ENCODE peak calls at places on chromosomes 3 and 15, in six cellular contexts. O is uterus, Q is left ventricle myocardium inferior, J is astrocyte, Y is retinal pigment epithelial cell, L is tibial artery. T is an unnamed sample.

GRCh38 chr3:147589016-147589415 is 179.9 kb downstream of the ZIC1 start:
- DNase-seq in O (no peak), Q (no peak), J (peak), Y (no peak), L (no peak), T (no peak)

GRCh38 chr3:192237992-192238608 is 489.2 kb downstream of the FGF12 start:
- DNase-seq in O (no peak), Q (no peak), J (no peak), Y (no peak), L (no peak), T (peak)

GRCh38 chr15:91186892-91187644 is 87.0 kb downstream of the SV2B start:
- DNase-seq in O (no peak), Q (no peak), J (peak), Y (no peak), L (no peak), T (no peak)

GRCh38 chr3:186985713-186986364 is 55.5 kb downstream of the ST6GAL1 start:
- DNase-seq in O (no peak), Q (no peak), J (no peak), Y (no peak), L (no peak), T (peak)

GRCh38 chr3:59654120-59654952 is 604.5 kb upstream of the CFAP20DC start:
- DNase-seq in O (no peak), Q (peak), J (peak), Y (no peak), L (peak), T (no peak)

GRCh38 chr15:51726302-51727073 is 11.0 kb downstream of the LYSMD2 start:
- DNase-seq in O (peak), Q (peak), J (peak), Y (no peak), L (peak), T (peak)

GRCh38 chr3:35088943-35089342 is 550.4 kb upstream of the ARPP21 start:
- DNase-seq in O (no peak), Q (no peak), J (no peak), Y (no peak), L (no peak), T (no peak)

GRCh38 chr15:31517711-31518110 is 191.1 kb downstream of the KLF13 start:
- DNase-seq in O (no peak), Q (no peak), J (no peak), Y (no peak), L (no peak), T (no peak)

GRCh38 chr3:170257145-170257544 is 34.9 kb downstream of the PRKCI start:
- DNase-seq in O (no peak), Q (no peak), J (no peak), Y (no peak), L (no peak), T (no peak)

GRCh38 chr3:170256597-170256996 is 34.4 kb downstream of the PRKCI start:
- DNase-seq in O (no peak), Q (no peak), J (no peak), Y (no peak), L (no peak), T (no peak)

GRCh38 chr3:170258105-170258487 is 35.9 kb downstream of the PRKCI start:
- DNase-seq in O (no peak), Q (no peak), J (peak), Y (no peak), L (no peak), T (no peak)

GRCh38 chr3:170259853-170260386 is 37.7 kb downstream of the PRKCI start:
- DNase-seq in O (no peak), Q (no peak), J (no peak), Y (peak), L (no peak), T (no peak)
- TF ChIP-seq CTCF in O (no peak), Q (no peak), J (no peak), Y (no peak), L (no peak), T (no peak)

GRCh38 chr3:181278468-181279238 is 289.1 kb upstream of the DNAJC19 start:
- DNase-seq in O (no peak), Q (no peak), J (no peak), Y (no peak), L (no peak), T (no peak)
- TF ChIP-seq CTCF in O (no peak), Q (peak), J (peak), Y (peak), L (no peak), T (peak)

GRCh38 chr15:56467626-56468025 is 2.7 kb upstream of the MNS1 start:
- DNase-seq in O (no peak), Q (no peak), J (no peak), Y (no peak), L (no peak), T (no peak)

GRCh38 chr15:56468271-56468912 is 3.5 kb upstream of the MNS1 start:
- DNase-seq in O (no peak), Q (no peak), J (no peak), Y (no peak), L (no peak), T (no peak)

GRCh38 chr15:56469484-56469883 is 4.5 kb upstream of the MNS1 start:
- DNase-seq in O (no peak), Q (no peak), J (no peak), Y (no peak), L (no peak), T (no peak)

GRCh38 chr15:56460947-56461346 is 4.0 kb downstream of the MNS1 start:
- DNase-seq in O (no peak), Q (no peak), J (no peak), Y (no peak), L (no peak), T (no peak)

DNA sequence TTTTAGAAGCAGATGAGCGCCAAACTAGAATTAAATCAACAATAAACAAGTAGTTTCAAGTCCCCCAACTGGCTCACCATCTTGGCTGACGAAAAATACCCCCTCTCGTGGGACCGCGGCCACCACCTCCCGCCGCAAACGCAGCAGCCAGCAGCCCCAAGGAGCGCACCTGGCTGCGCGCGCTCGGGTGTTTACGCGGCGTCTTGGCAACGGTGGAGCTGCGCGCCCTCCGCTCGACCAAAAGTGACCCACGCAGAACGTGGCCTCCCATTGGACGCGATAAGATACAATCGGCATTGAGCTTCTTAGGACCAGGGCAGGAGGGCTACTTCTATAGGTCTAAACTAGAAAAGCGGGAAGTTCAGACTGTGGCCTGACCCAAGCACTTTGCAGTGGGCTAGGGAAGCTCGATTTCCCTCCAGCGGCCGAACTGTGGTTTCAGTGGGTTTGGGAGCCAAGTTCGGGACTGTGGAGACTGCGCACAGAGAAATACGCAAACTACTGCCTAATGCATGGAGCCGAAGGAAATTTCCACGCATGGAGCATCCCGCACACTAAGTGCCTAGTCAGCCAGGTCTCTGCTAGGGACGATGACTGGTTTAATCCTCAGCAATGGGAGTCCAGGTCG is at the start of gene MNS1:
- DNase-seq in O (peak), Q (peak), J (peak), Y (peak), L (peak), T (peak)
- TF ChIP-seq CTCF in O (no peak), Q (no peak), J (no peak), Y (no peak), L (no peak), T (no peak)

GRCh38 chr3:181561605-181562031 is 150.1 kb upstream of the SOX2 start:
- DNase-seq in O (no peak), Q (no peak), J (no peak), Y (no peak), L (no peak), T (no peak)

GRCh38 chr3:181561130-181561529 is 150.6 kb upstream of the SOX2 start:
- DNase-seq in O (no peak), Q (no peak), J (no peak), Y (no peak), L (no peak), T (no peak)

GRCh38 chr3:181565416-181565815 is 146.3 kb upstream of the SOX2 start:
- DNase-seq in O (no peak), Q (no peak), J (no peak), Y (no peak), L (no peak), T (no peak)

GRCh38 chr3:181567446-181568075 is 144.2 kb upstream of the SOX2 start:
- DNase-seq in O (no peak), Q (no peak), J (peak), Y (no peak), L (no peak), T (no peak)

DNA sequence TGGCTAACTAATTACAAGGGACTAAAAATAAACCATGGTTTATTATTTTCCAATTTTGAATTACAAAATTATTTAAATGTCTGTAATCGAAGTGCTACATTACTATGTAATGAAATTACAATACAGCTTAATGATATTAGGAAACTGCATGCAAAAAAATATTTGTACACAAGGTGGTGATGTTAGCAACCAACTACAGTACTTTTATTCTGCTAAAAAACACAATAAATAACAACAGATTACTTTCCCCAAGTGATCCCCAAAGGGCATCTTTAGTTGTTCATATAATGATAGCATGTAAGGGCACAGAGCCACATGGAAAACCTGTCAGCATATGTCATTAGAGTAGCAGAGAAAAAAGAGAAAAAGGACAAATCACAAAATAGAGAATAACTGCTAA is 147.5 kb upstream of the SOX2 start:
- DNase-seq in O (no peak), Q (no peak), J (no peak), Y (no peak), L (no peak), T (no peak)
- TF ChIP-seq CTCF in O (no peak), Q (no peak), J (peak), Y (no peak), L (no peak), T (no peak)

DNA sequence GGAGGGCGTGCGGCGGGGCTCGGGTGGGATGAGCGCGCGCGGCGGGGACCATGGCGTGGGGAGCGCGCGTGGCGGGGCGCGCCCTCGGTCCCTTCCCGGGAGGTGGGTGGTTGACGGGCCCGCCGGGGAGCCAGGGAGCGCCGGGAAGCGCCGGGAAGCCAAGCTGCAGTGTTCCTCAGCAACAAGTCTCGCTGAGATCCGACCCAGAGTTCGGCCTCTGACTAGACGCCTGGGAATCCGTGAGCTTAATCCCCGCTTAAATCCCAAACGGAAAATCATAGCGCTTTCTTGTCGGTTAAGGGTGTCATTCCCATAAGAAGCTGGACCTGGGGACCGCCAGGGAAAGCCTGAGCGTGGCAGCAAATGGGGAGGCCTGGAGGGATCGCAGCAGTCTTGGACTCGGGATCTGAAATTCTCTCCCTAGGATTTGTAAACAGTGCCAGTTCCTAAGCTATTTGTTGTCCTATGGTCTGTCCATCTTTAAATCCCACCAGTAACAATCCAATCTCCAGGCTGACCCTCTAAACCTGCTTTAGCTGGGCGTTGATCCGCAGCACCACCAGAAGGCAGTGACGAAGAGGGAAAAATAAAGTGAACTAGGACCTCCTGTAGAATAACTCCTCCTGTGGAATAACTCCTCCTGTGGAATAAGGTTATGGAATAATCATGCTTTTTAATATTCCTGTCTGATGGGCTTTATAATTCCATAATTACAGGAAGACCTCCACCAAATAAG is 560 bp upstream of the NEDD4 start:
- DNase-seq in O (no peak), Q (no peak), J (peak), Y (peak), L (no peak), T (peak)
- TF ChIP-seq CTCF in O (no peak), Q (no peak), J (no peak), Y (no peak), L (no peak), T (no peak)

GRCh38 chr3:80007522-80007921 is 239.7 kb upstream of the ROBO1 start:
- DNase-seq in O (no peak), Q (no peak), J (no peak), Y (no peak), L (no peak), T (no peak)
- TF ChIP-seq CTCF in O (no peak), Q (no peak), J (no peak), Y (no peak), L (no peak), T (no peak)

GRCh38 chr15:101276501-101277037 is 716 bp downstream of the SELENOS start:
- DNase-seq in O (no peak), Q (no peak), J (peak), Y (no peak), L (no peak), T (no peak)
- TF ChIP-seq CTCF in O (peak), Q (peak), J (peak), Y (peak), L (no peak), T (peak)

DNA sequence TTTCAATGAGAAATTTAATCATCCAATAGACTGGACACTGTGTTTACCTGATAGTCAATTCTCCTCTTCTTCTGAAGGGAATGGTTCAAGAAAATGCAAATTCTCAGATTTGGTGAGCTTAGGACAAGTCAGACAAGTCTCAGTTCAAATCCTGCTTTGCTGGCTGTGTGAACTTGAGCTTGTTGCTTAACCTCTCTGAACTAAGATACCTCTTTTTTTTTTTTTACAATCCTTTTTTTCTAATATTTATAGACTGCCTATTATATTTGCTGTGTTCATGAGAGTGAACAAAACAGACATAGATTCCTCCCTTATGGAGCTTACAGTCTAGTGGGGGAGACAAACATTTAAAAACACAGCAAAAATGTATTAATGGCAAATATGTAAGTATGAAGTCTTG is 8.2 kb upstream of the SLC28A1 start:
- DNase-seq in O (no peak), Q (no peak), J (no peak), Y (no peak), L (no peak), T (no peak)
- TF ChIP-seq CTCF in O (no peak), Q (no peak), J (no peak), Y (no peak), L (no peak), T (no peak)

DNA sequence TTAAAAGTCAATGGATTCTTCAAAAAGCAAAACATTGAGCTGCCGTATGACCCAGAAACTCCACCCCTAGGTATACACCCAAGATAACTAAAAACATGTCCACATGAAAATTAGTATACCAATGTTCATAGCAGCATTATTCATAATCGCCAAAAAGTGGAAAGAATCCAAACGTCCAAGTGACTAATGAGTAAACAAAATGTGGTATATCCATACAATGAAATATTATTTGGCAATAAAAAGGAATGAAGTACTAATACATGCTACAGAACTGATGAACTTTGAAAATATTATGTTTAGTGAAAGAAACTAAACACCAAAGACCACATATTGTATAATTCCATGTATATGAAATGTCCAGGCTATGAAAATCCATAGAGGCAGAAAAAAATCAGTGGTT is 77.9 kb downstream of the THBS1 start:
- DNase-seq in O (no peak), Q (no peak), J (no peak), Y (no peak), L (no peak), T (no peak)
- TF ChIP-seq CTCF in O (no peak), Q (no peak), J (no peak), Y (no peak), L (no peak), T (no peak)

GRCh38 chr3:139024968-139025367 is 4.2 kb upstream of the PRR23B start:
- DNase-seq in O (no peak), Q (no peak), J (no peak), Y (no peak), L (no peak), T (no peak)

GRCh38 chr3:139016430-139017048 is 4.2 kb downstream of the PRR23B start:
- DNase-seq in O (no peak), Q (no peak), J (no peak), Y (no peak), L (no peak), T (no peak)

GRCh38 chr3:139020036-139020867 is 474 bp downstream of the PRR23B start:
- DNase-seq in O (no peak), Q (no peak), J (no peak), Y (no peak), L (no peak), T (no peak)

DNA sequence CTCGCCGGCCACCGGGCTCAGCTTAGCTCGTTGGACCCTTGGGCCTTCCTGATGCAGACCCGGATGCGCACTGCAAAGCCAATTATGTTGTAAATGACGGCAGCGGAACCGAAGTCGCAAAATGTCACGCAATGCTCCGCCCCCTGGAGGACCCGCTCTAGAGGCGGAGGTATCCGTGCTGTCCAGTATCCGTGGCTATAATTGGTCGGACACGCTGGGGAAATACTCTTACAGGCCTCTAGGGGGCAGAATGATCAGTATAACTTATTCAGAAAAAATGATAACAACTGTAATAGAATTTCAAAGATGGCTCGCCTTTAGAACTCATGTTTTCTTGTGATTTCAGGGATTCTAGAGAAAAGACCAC is at the start of gene PRR23B:
- DNase-seq in O (no peak), Q (no peak), J (no peak), Y (no peak), L (no peak), T (no peak)
- TF ChIP-seq CTCF in O (no peak), Q (no peak), J (no peak), Y (peak), L (no peak), T (peak)

T was measured in glutamatergic neuron.